ENCODE peak calls at places on chromosomes 6 and 20, in five cellular contexts. One of them, this sample, is unnamed.

GRCh38 chr20:59850018-59850641 is 83.3 kb downstream of the SYCP2 start:
- DNase-seq in lower lobe of right lung: no peak
- DNase-seq in tibial nerve: no peak
- DNase-seq in Peyer's patch: no peak
- DNase-seq in heart left ventricle: no peak
- DNase-seq in this sample: no peak

GRCh38 chr6:118297821-118298220 is 250.3 kb upstream of the PLN start:
- DNase-seq in lower lobe of right lung: no peak
- DNase-seq in tibial nerve: no peak
- DNase-seq in heart left ventricle: no peak
- DNase-seq in Peyer's patch: no peak
- DNase-seq in this sample: no peak

GRCh38 chr20:61577065-61577464 is 325.0 kb downstream of the CDH4 start:
- DNase-seq in Peyer's patch: no peak
- DNase-seq in tibial nerve: no peak
- DNase-seq in heart left ventricle: no peak
- DNase-seq in lower lobe of right lung: no peak
- DNase-seq in this sample: no peak

GRCh38 chr20:41173161-41173721 is 35.9 kb downstream of the PLCG1 start:
- DNase-seq in heart left ventricle: peak; percentile 90
- DNase-seq in tibial nerve: peak; percentile 94
- DNase-seq in Peyer's patch: peak; percentile 91
- DNase-seq in lower lobe of right lung: peak; percentile 80
- DNase-seq in this sample: peak; percentile 76

GRCh38 chr20:58141971-58142842 is 86.2 kb downstream of the ANKRD60 start:
- DNase-seq in lower lobe of right lung: no peak
- DNase-seq in Peyer's patch: peak; percentile 19
- DNase-seq in heart left ventricle: no peak
- DNase-seq in tibial nerve: no peak
- DNase-seq in this sample: no peak

GRCh38 chr6:165717732-165718465 is 54.9 kb upstream of the PDE10A start:
- DNase-seq in lower lobe of right lung: no peak
- DNase-seq in Peyer's patch: no peak
- DNase-seq in tibial nerve: no peak
- DNase-seq in heart left ventricle: no peak
- DNase-seq in this sample: peak; percentile 84

GRCh38 chr20:63487781-63488241 is 11.1 kb downstream of the EEF1A2 start:
- DNase-seq in Peyer's patch: no peak
- DNase-seq in lower lobe of right lung: no peak
- DNase-seq in heart left ventricle: no peak
- DNase-seq in tibial nerve: no peak
- DNase-seq in this sample: no peak

GRCh38 chr6:138652824-138653223 is 120.7 kb upstream of the CCDC28A start:
- DNase-seq in Peyer's patch: no peak
- DNase-seq in lower lobe of right lung: no peak
- DNase-seq in heart left ventricle: no peak
- DNase-seq in tibial nerve: no peak
- DNase-seq in this sample: no peak

GRCh38 chr6:51024126-51024525 is 205.5 kb downstream of the TFAP2B start:
- DNase-seq in lower lobe of right lung: no peak
- DNase-seq in tibial nerve: no peak
- DNase-seq in Peyer's patch: no peak
- DNase-seq in heart left ventricle: no peak
- DNase-seq in this sample: no peak

GRCh38 chr20:7702141-7702540 is 238.1 kb downstream of the HAO1 start:
- DNase-seq in tibial nerve: no peak
- DNase-seq in heart left ventricle: no peak
- DNase-seq in lower lobe of right lung: no peak
- DNase-seq in Peyer's patch: no peak
- DNase-seq in this sample: no peak

GRCh38 chr20:47995661-47996060 is 210.4 kb upstream of the SULF2 start:
- DNase-seq in Peyer's patch: no peak
- DNase-seq in heart left ventricle: no peak
- DNase-seq in tibial nerve: no peak
- DNase-seq in lower lobe of right lung: no peak
- DNase-seq in this sample: no peak

GRCh38 chr6:4225207-4225872 is 90.0 kb upstream of the ECI2 start:
- DNase-seq in Peyer's patch: no peak
- DNase-seq in heart left ventricle: no peak
- DNase-seq in tibial nerve: no peak
- DNase-seq in lower lobe of right lung: no peak
- DNase-seq in this sample: peak; percentile 9

DNA sequence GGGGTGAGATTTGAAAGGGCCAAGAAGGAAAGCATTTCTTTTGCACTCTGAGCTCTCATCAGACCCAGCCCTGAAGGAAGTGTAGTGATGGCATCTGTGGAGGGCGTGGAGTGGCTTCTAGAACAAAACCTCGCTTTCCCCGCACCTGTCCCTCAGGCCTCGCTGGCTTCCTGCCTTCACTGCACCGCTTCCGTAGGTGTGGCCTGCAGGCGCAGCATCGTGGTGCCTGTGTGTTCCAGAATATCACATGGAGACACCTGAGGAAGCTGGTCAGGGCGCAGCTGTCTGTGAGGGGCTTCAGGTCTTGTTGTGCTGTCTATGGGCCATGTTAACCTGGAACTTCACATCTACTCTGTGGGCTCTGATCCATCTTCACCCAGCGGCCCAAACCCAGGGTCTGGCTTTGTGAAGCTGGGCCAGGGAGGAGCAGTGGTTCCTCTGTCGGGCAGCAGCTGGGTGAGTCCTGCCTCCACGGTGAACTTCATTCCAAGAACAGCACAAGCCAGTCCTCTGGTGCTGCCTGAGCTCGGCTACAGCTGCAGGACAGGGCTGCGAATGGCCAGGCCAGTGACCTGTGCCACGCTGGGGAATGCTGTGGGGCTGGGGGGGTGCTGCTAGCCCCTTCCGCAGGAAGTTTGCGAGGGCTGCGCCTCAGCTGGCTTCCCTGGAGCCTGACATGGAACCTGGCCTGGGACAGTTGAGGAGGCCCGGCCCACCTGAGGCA is 40.9 kb downstream of the DSTN start:
- DNase-seq in heart left ventricle: peak; percentile 39
- DNase-seq in Peyer's patch: peak; percentile 81
- DNase-seq in tibial nerve: peak; percentile 5
- DNase-seq in lower lobe of right lung: peak; percentile 56
- DNase-seq in this sample: peak; percentile 13
- H3K27ac ChIP-seq in heart left ventricle: peak overlapping the region; percentile 40
- H3K27ac ChIP-seq in Peyer's patch: peak overlapping the region; percentile 40
- H3K27ac ChIP-seq in tibial nerve: peak overlapping the region; percentile 70
- H3K27ac ChIP-seq in lower lobe of right lung: peak overlapping the region; percentile 71
- H3K27ac ChIP-seq in this sample: no peak overlapping the region

GRCh38 chr20:36941403-36941835 is 10.1 kb downstream of the SAMHD1 start:
- DNase-seq in tibial nerve: no peak
- DNase-seq in heart left ventricle: no peak
- DNase-seq in lower lobe of right lung: no peak
- DNase-seq in Peyer's patch: peak; percentile 47
- DNase-seq in this sample: no peak
- H3K27ac ChIP-seq in tibial nerve: peak overlapping the region; percentile 90
- H3K27ac ChIP-seq in heart left ventricle: no peak overlapping the region
- H3K27ac ChIP-seq in lower lobe of right lung: peak overlapping the region; percentile 83
- H3K27ac ChIP-seq in Peyer's patch: peak overlapping the region; percentile 23
- H3K27ac ChIP-seq in this sample: no peak overlapping the region

DNA sequence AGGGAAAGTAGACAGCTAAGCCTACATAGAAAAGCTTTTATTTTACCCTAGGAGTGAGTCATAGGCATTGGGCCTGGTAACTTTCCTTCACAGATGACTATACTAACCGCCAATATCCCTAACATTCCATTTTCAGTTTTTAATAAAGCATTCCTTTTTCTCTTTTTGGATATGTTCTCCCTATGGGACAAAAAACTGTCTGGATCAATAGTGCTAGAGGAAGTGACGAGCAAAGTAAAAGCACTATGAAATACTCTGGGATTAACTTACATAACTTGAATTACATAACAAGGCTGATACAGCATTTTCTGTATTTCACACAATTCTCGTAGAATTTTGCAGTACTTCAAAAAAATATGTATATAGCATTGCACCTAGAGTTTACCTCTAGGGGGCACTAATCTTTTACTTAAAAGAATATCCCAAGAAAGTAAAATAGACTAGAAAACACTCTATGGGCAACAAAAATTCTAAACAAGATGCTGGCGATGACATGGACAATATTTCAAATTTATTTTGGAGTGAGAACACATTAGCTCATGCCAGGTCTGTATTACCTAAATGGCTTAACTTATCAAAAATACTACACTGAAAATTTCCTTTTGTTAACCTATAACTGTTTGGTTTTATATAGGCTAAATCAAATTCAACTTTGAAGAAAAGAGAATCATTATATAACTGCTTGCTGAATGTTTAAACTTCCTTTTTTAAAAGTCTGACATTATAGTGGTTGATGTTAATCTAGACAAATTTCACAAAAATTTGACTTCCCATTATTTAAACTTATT is 66.3 kb upstream of the DST start:
- DNase-seq in heart left ventricle: no peak
- DNase-seq in Peyer's patch: no peak
- DNase-seq in lower lobe of right lung: no peak
- DNase-seq in tibial nerve: no peak
- DNase-seq in this sample: peak; percentile 81
- H3K27ac ChIP-seq in heart left ventricle: peak overlapping the region; percentile 50
- H3K27ac ChIP-seq in Peyer's patch: no peak overlapping the region
- H3K27ac ChIP-seq in lower lobe of right lung: no peak overlapping the region
- H3K27ac ChIP-seq in tibial nerve: peak overlapping the region; percentile 81
- H3K27ac ChIP-seq in this sample: peak overlapping the region; percentile 82

DNA sequence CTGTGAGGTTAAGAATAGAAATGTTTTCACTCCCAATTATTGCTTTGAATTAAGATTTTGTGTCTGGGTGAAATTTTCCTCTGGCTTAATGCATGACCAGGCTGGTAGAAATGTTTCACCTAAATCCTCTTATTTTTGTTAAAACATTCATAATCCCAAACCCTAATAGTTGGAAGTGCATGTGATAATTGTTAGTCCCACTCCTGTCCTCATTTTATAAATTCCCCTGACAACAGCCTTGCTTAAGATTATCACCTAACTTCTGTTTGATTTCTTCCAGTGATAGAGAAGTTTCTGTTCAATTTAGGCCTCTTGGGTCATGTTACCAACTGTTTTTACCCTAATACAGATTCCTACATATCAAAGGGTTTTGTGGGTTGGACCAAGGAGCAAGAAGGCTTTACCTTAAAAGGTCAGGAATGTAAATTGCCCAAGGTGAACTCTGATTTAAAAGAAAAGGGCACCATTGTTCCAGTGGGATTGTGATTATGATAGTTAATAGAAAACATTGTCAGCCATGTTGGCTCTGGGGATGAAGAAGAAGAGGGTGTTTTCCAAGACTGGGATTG is 158.7 kb upstream of the CENPW start:
- DNase-seq in Peyer's patch: no peak
- DNase-seq in lower lobe of right lung: no peak
- DNase-seq in heart left ventricle: no peak
- DNase-seq in tibial nerve: no peak
- DNase-seq in this sample: no peak
- H3K27ac ChIP-seq in Peyer's patch: no peak overlapping the region
- H3K27ac ChIP-seq in lower lobe of right lung: no peak overlapping the region
- H3K27ac ChIP-seq in heart left ventricle: no peak overlapping the region
- H3K27ac ChIP-seq in tibial nerve: no peak overlapping the region
- H3K27ac ChIP-seq in this sample: no peak overlapping the region

DNA sequence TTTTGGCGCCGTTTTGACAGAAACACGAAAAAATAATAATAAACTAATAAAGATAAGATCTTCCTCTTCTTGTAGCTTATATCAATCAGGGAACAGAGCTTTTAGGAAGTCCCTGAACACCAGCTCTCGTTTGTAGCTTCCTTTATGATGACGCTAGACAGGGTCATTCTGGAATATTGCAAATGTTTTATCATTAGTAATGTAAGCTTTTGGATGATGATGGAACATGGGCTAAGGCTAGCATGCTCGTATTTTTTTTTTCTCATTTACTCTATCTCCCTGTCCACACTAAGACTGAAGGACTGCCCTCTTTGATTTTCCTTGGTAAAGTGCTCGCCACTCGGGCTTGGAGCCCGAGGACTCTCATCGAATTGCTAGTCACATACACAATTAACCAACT is 22.1 kb upstream of the POM121L2 start:
- DNase-seq in Peyer's patch: no peak
- DNase-seq in tibial nerve: no peak
- DNase-seq in lower lobe of right lung: no peak
- DNase-seq in heart left ventricle: no peak
- DNase-seq in this sample: no peak
- H3K27ac ChIP-seq in Peyer's patch: no peak overlapping the region
- H3K27ac ChIP-seq in tibial nerve: no peak overlapping the region
- H3K27ac ChIP-seq in lower lobe of right lung: no peak overlapping the region
- H3K27ac ChIP-seq in heart left ventricle: no peak overlapping the region
- H3K27ac ChIP-seq in this sample: no peak overlapping the region